ENCODE peak calls at places on chromosomes 7 and 10, in six cellular contexts. W is A549, F is GM12878, B is NB4, T is K562, U is HepG2. N is an unnamed sample.

GRCh38 chr10:112732277-112732891 is 217.7 kb upstream of the TCF7L2 start:
- DNase-seq in W (no peak), F (no peak), B (no peak), T (no peak), U (no peak), N (peak; percentile 7)

GRCh38 chr10:64881257-64881656 is 1360.1 kb downstream of the REEP3 start:
- DNase-seq in W (no peak), F (no peak), B (no peak), T (no peak), U (no peak), N (no peak)

GRCh38 chr7:99392659-99393362 is 15.6 kb downstream of the PDAP1 start:
- DNase-seq in W (no peak), F (no peak), B (no peak), T (peak; percentile 79), U (no peak), N (peak; percentile 50)

GRCh38 chr10:69146756-69147155 is 22.8 kb downstream of the VPS26A start:
- DNase-seq in W (no peak), F (no peak), B (peak; percentile 20), T (no peak), U (no peak), N (no peak)

GRCh38 chr10:12448729-12449391 is 99.5 kb downstream of the CAMK1D start:
- DNase-seq in W (peak; percentile 75), F (peak; percentile 59), B (peak; percentile 85), T (no peak), U (no peak), N (peak; percentile 9)

GRCh38 chr7:157138424-157139141 is at the start of gene UBE3C:
- DNase-seq in W (peak; percentile 95), F (peak; percentile 59), B (peak; percentile 98), T (peak; percentile 96), U (peak; percentile 74), N (peak; percentile 94)

GRCh38 chr7:65798111-65799075 is 74.5 kb upstream of the VKORC1L1 start:
- DNase-seq in W (no peak), F (peak; percentile 67), B (peak; percentile 58), T (no peak), U (no peak), N (peak; percentile 87)

GRCh38 chr10:69567920-69568319 is 5.3 kb downstream of the NEUROG3 start:
- DNase-seq in W (peak; percentile 41), F (no peak), B (peak; percentile 50), T (peak; percentile 40), U (peak; percentile 6), N (peak; percentile 53)

GRCh38 chr10:92091965-92092364 is 168.4 kb downstream of the BTAF1 start:
- DNase-seq in W (no peak), F (no peak), B (no peak), T (no peak), U (no peak), N (no peak)

GRCh38 chr7:149785983-149786382 is 12.6 kb upstream of the ZNF467 start:
- DNase-seq in W (no peak), F (no peak), B (no peak), T (no peak), U (no peak), N (no peak)

GRCh38 chr10:36662571-36662970 is 462.8 kb upstream of the ANKRD30A start:
- DNase-seq in W (no peak), F (no peak), B (no peak), T (no peak), U (no peak), N (no peak)

GRCh38 chr10:104259999-104260774 is 5.5 kb downstream of the GSTO1 start:
- DNase-seq in W (no peak), F (no peak), B (no peak), T (no peak), U (no peak), N (peak; percentile 70)

GRCh38 chr10:128912568-128913311 is 554.3 kb upstream of the MGMT start:
- DNase-seq in W (no peak), F (no peak), B (no peak), T (no peak), U (no peak), N (no peak)

GRCh38 chr10:105800626-105801025 is 1159.5 kb downstream of the SORCS3 start:
- DNase-seq in W (no peak), F (no peak), B (peak; percentile 37), T (no peak), U (no peak), N (no peak)

GRCh38 chr10:78945838-78946237 is 122.9 kb upstream of the ZMIZ1 start:
- DNase-seq in W (no peak), F (no peak), B (no peak), T (no peak), U (peak; percentile 32), N (no peak)

GRCh38 chr10:78947733-78948132 is 121.0 kb upstream of the ZMIZ1 start:
- DNase-seq in W (no peak), F (no peak), B (no peak), T (no peak), U (no peak), N (no peak)

GRCh38 chr10:78947226-78947625 is 121.5 kb upstream of the ZMIZ1 start:
- DNase-seq in W (no peak), F (no peak), B (no peak), T (no peak), U (no peak), N (no peak)

GRCh38 chr10:78942006-78942405 is 126.8 kb upstream of the ZMIZ1 start:
- DNase-seq in W (no peak), F (no peak), B (no peak), T (no peak), U (no peak), N (no peak)

GRCh38 chr10:78944658-78945333 is 124.0 kb upstream of the ZMIZ1 start:
- DNase-seq in W (no peak), F (no peak), B (peak; percentile 55), T (no peak), U (no peak), N (no peak)
- TF ChIP-seq CTCF in W (no peak), F (no peak), B (no peak), T (no peak), U (no peak), N (no peak)

GRCh38 chr10:13727574-13727973 is 140.8 kb downstream of the PRPF18 start:
- DNase-seq in W (no peak), F (no peak), B (no peak), T (no peak), U (no peak), N (no peak)

GRCh38 chr10:13722747-13723657 is 136.2 kb downstream of the PRPF18 start:
- DNase-seq in W (no peak), F (no peak), B (no peak), T (no peak), U (no peak), N (no peak)

GRCh38 chr10:13728898-13729535 is 142.3 kb downstream of the PRPF18 start:
- DNase-seq in W (no peak), F (no peak), B (no peak), T (no peak), U (no peak), N (no peak)

GRCh38 chr10:13724484-13724883 is 137.7 kb downstream of the PRPF18 start:
- DNase-seq in W (no peak), F (no peak), B (no peak), T (no peak), U (no peak), N (no peak)

DNA sequence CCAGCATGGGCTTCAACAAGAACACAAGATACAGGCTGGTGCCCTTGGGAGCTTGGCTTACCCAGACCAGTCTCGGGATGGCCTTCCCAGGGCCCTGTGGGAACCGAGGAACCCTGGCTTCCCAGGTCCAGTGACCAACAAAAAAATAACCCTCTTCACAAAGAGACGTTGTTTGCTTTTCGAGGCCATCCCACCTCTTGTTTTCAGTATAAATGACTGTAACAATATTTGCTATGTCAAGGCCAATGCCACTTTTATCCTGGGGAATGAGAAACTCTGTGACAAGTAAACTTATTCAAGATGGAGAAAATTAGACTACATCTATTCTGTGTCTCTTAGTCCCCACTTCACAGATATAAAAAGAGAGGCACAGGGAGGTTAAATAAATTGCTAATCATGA is 138.8 kb downstream of the PRPF18 start:
- DNase-seq in W (no peak), F (no peak), B (no peak), T (no peak), U (peak; percentile 41), N (no peak)
- TF ChIP-seq MYC in W (no peak), F (no peak), B (no peak), T (no peak), U (no peak), N (no peak)

GRCh38 chr10:31647861-31648260 is 280.8 kb downstream of the ARHGAP12 start:
- DNase-seq in W (no peak), F (no peak), B (no peak), T (no peak), U (no peak), N (no peak)
- TF ChIP-seq POLR2A in W (no peak), F (no peak), B (no peak), T (no peak), U (no peak), N (no peak)

DNA sequence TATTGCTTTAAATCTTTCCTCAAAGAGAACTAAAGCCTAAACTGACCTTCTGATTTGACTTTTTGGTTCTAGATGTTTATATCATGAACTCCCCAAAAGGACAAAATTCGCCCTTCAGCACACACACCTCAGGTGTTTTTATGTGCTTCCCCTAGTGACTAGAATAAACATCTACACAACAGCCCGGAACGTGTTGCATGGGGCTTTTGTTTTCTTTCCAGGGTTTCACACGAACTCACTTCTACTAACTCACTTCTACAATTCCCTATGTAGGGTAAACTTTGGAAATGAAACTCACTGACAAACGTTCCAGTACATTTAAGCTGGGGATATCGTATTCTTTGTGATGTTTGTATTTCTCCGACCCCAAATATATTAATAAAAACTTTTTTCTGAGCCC is 1.4 kb downstream of the TRA2A start:
- DNase-seq in W (peak; percentile 47), F (no peak), B (peak; percentile 62), T (no peak), U (peak; percentile 53), N (peak; percentile 48)
- TF ChIP-seq CTCF in W (no peak), F (peak; percentile 13), B (no peak), T (no peak), U (no peak), N (no peak)

DNA sequence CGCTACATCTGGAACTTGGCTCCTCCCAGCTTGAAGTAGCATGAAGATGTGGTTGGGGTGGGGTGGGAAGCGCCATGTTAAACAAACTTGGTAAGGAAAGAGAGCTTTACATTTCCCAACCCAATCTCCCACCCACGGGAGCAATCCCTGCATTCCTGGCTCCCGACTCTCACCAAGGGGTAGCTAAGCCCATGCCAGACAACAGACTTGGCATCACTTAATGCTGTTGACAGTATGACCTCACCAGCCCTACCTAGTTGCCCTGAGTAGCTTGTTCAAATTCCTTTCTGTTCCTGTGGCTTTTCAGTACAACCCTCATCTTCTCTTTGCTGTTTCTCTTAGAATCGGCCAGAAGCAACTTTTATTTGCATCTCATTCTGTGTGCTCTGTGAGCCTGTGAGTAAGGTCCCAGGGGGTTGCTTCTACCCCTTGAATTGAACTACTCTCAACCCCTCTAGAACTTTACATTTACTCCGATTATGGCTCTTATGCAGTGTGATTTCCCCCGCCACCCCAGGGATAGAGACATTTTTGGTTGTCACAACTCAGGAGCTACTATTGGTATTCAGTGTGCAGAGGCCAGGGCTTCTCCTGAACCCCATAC is 211.5 kb downstream of the SEC23IP start:
- DNase-seq in W (no peak), F (no peak), B (no peak), T (no peak), U (no peak), N (no peak)
- TF ChIP-seq MYC in W (no peak), F (no peak), B (no peak), T (no peak), U (no peak), N (no peak)

GRCh38 chr7:112081778-112082177 is 124.4 kb downstream of the DOCK4 start:
- DNase-seq in W (no peak), F (no peak), B (peak; percentile 70), T (no peak), U (no peak), N (no peak)
- TF ChIP-seq POLR2A in W (no peak), F (no peak), B (no peak), T (no peak), U (no peak), N (no peak)